ENCODE peak calls at places on chromosome 9, in nine cellular contexts. H, A, L, F, W, J, R, X and O are unnamed samples.

GRCh38 chr9:103397868-103398600 is 402.9 kb downstream of the CYLC2 start:
- DNase-seq in X (no peak), F (peak; percentile 27), W (peak; percentile 25), J (peak; percentile 30), L (peak; percentile 7), R (no peak), H (no peak), A (peak; percentile 21), O (no peak)

GRCh38 chr9:123418506-123418905 is 62.5 kb downstream of the CRB2 start:
- DNase-seq in L (no peak), J (no peak), H (no peak), R (no peak), F (no peak), X (no peak), W (no peak), A (no peak), O (peak; percentile 40)

GRCh38 chr9:14119694-14120514 is 194.0 kb downstream of the NFIB start:
- DNase-seq in W (no peak), X (no peak), L (no peak), F (no peak), H (no peak), R (no peak), A (no peak), J (no peak), O (no peak)

GRCh38 chr9:99222416-99223280 is 566 bp downstream of the SEC61B start:
- DNase-seq in F (no peak), H (no peak), W (no peak), L (no peak), A (no peak), R (no peak), X (no peak), J (no peak), O (no peak)

GRCh38 chr9:35237303-35237702 is 75.5 kb downstream of the UNC13B start:
- DNase-seq in F (peak; percentile 32), W (peak; percentile 41), J (no peak), X (no peak), R (no peak), A (no peak), L (no peak), H (no peak), O (no peak)

GRCh38 chr9:21782207-21782606 is 20.2 kb upstream of the MTAP start:
- DNase-seq in F (no peak), W (no peak), H (no peak), X (no peak), L (no peak), J (no peak), R (no peak), A (no peak), O (no peak)

GRCh38 chr9:93658184-93658925 is 82.0 kb downstream of the PHF2 start:
- DNase-seq in R (no peak), W (peak; percentile 3), L (no peak), X (no peak), F (no peak), A (no peak), H (no peak), J (no peak), O (peak; percentile 54)

GRCh38 chr9:9061599-9061998 is 1262.0 kb upstream of the DMAC1 start:
- DNase-seq in F (no peak), H (no peak), A (no peak), J (no peak), L (no peak), X (no peak), W (no peak), R (no peak), O (no peak)

GRCh38 chr9:130943226-130943625 is 4.2 kb upstream of the FIBCD1 start:
- DNase-seq in F (no peak), A (no peak), L (no peak), J (peak; percentile 46), X (no peak), W (no peak), H (no peak), R (no peak), O (no peak)

GRCh38 chr9:97714435-97714834 is 17.3 kb upstream of the XPA start:
- DNase-seq in F (no peak), W (no peak), L (no peak), H (no peak), X (no peak), R (peak; percentile 62), A (no peak), J (no peak), O (no peak)

GRCh38 chr9:134170525-134171315 is 6.4 kb upstream of the RNU6ATAC start:
- DNase-seq in F (no peak), W (no peak), R (no peak), A (no peak), X (no peak), H (no peak), L (no peak), J (no peak), O (no peak)

GRCh38 chr9:121299467-121300282 is 31.7 kb downstream of the GSN start:
- DNase-seq in J (peak; percentile 85), W (peak; percentile 70), X (no peak), H (peak; percentile 78), R (no peak), L (no peak), A (no peak), F (peak; percentile 57), O (peak; percentile 93)
- H3K4me3 ChIP-seq in J (peak overlapping the region; percentile 47), W (peak overlapping the region; percentile 58), X (peak overlapping the region; percentile 56), H (peak overlapping the region; percentile 74), R (peak overlapping the region; percentile 71), L (peak overlapping the region; percentile 63), A (peak overlapping the region; percentile 60), F (peak overlapping the region; percentile 63), O (peak overlapping the region; percentile 62)

GRCh38 chr9:112777914-112778313 is 27.4 kb downstream of the SNX30 start:
- DNase-seq in A (no peak), L (no peak), H (no peak), J (no peak), R (no peak), W (no peak), F (no peak), X (no peak), O (no peak)

GRCh38 chr9:112772551-112772950 is 22.0 kb downstream of the SNX30 start:
- DNase-seq in W (no peak), H (no peak), J (no peak), F (no peak), A (no peak), L (no peak), X (no peak), R (no peak), O (no peak)

GRCh38 chr9:112772215-112772509 is 21.6 kb downstream of the SNX30 start:
- DNase-seq in H (no peak), F (no peak), L (no peak), W (no peak), A (no peak), R (no peak), X (no peak), J (no peak), O (no peak)

GRCh38 chr9:112771359-112772214 is 21.0 kb downstream of the SNX30 start:
- DNase-seq in X (no peak), H (no peak), J (no peak), L (no peak), F (no peak), R (no peak), W (no peak), A (no peak), O (no peak)

GRCh38 chr9:112774006-112774996 is 23.7 kb downstream of the SNX30 start:
- DNase-seq in J (no peak), F (no peak), L (no peak), W (no peak), H (no peak), A (no peak), X (no peak), R (no peak), O (no peak)
- TF ChIP-seq EP300 in J (no peak), F (no peak), L (no peak), W (no peak), H (no peak), A (no peak), X (no peak), R (no peak), O (no peak)

DNA sequence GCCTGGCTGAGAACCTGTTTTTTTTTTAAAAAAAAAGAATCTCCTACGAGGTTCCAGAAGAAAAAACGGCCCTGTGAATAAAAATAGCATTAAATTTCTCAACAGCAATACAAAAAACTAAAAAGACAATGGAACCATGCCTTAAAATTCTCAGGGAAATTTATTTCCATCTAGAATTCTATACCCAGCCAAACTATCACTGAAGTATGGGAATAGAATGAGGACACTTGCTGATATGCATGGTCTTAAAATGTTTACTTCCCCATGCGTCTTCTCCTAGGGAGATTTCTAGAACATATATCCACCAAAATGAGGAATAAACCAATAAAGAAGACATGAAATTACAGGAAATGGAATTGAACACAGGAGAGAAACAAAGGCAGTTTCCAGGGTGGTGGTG is 16.5 kb upstream of the NSMF start:
- DNase-seq in X (no peak), H (no peak), F (no peak), R (no peak), W (no peak), A (no peak), L (no peak), J (no peak), O (no peak)
- H3K4me3 ChIP-seq in X (no peak overlapping the region), H (no peak overlapping the region), F (no peak overlapping the region), R (no peak overlapping the region), W (no peak overlapping the region), A (no peak overlapping the region), L (no peak overlapping the region), J (no peak overlapping the region), O (no peak overlapping the region)

GRCh38 chr9:38362912-38363588 is 29.5 kb upstream of the ALDH1B1 start:
- DNase-seq in W (peak; percentile 22), R (no peak), F (peak; percentile 45), A (peak; percentile 60), H (no peak), L (no peak), X (peak; percentile 41), J (peak; percentile 70), O (no peak)
- TF ChIP-seq EP300 in W (no peak), R (no peak), F (no peak), A (no peak), H (peak; percentile 18), L (no peak), X (no peak), J (no peak), O (no peak)

GRCh38 chr9:96075111-96075510 is 199.6 kb downstream of the ERCC6L2 start:
- DNase-seq in H (no peak), A (no peak), W (no peak), J (no peak), X (no peak), L (no peak), F (no peak), R (no peak), O (no peak)
- H3K4me3 ChIP-seq in H (no peak overlapping the region), A (no peak overlapping the region), W (no peak overlapping the region), J (no peak overlapping the region), X (no peak overlapping the region), L (no peak overlapping the region), F (no peak overlapping the region), R (no peak overlapping the region), O (no peak overlapping the region)

GRCh38 chr9:90858505-90858904 is 56.9 kb downstream of the SYK start:
- DNase-seq in L (no peak), J (no peak), F (no peak), H (no peak), W (no peak), X (no peak), R (no peak), A (no peak), O (no peak)
- TF ChIP-seq EP300 in L (no peak), J (no peak), F (no peak), H (no peak), W (no peak), X (no peak), R (no peak), A (no peak), O (no peak)